ENCODE peak calls at places on chromosomes 7 and 10, in six cellular contexts. One of them, this sample, is unnamed.

GRCh38 chr7:43014374-43014773 is 82.2 kb downstream of the MRPL32 start:
- DNase-seq in effector memory CD4-positive, alpha-beta T cell: no peak
- DNase-seq in dorsolateral prefrontal cortex: no peak
- DNase-seq in right cardiac atrium: no peak
- DNase-seq in CD8-positive, alpha-beta T cell: no peak
- DNase-seq in endodermal cell: no peak
- DNase-seq in this sample: no peak

GRCh38 chr10:120824864-120825263 is 26.3 kb upstream of the WDR11 start:
- DNase-seq in effector memory CD4-positive, alpha-beta T cell: no peak
- DNase-seq in dorsolateral prefrontal cortex: no peak
- DNase-seq in right cardiac atrium: no peak
- DNase-seq in CD8-positive, alpha-beta T cell: no peak
- DNase-seq in endodermal cell: peak
- DNase-seq in this sample: no peak

GRCh38 chr10:1708746-1709145 is 28.6 kb downstream of the ADARB2 start:
- DNase-seq in effector memory CD4-positive, alpha-beta T cell: no peak
- DNase-seq in dorsolateral prefrontal cortex: no peak
- DNase-seq in right cardiac atrium: no peak
- DNase-seq in CD8-positive, alpha-beta T cell: no peak
- DNase-seq in endodermal cell: no peak
- DNase-seq in this sample: no peak

GRCh38 chr7:112211348-112211907 is 4.9 kb downstream of the ZNF277 start:
- DNase-seq in effector memory CD4-positive, alpha-beta T cell: no peak
- DNase-seq in dorsolateral prefrontal cortex: no peak
- DNase-seq in right cardiac atrium: no peak
- DNase-seq in CD8-positive, alpha-beta T cell: no peak
- DNase-seq in endodermal cell: no peak
- DNase-seq in this sample: peak

GRCh38 chr10:28555358-28555757 is 22.4 kb downstream of the WAC start:
- DNase-seq in effector memory CD4-positive, alpha-beta T cell: no peak
- DNase-seq in dorsolateral prefrontal cortex: no peak
- DNase-seq in right cardiac atrium: no peak
- DNase-seq in CD8-positive, alpha-beta T cell: no peak
- DNase-seq in endodermal cell: no peak
- DNase-seq in this sample: no peak

GRCh38 chr10:4529266-4529665 is 296.7 kb upstream of the AKR1E2 start:
- DNase-seq in effector memory CD4-positive, alpha-beta T cell: no peak
- DNase-seq in dorsolateral prefrontal cortex: no peak
- DNase-seq in right cardiac atrium: no peak
- DNase-seq in CD8-positive, alpha-beta T cell: no peak
- DNase-seq in endodermal cell: no peak
- DNase-seq in this sample: no peak

GRCh38 chr10:101450277-101451080 is 96.5 kb downstream of the BTRC start:
- DNase-seq in effector memory CD4-positive, alpha-beta T cell: no peak
- DNase-seq in dorsolateral prefrontal cortex: no peak
- DNase-seq in right cardiac atrium: no peak
- DNase-seq in CD8-positive, alpha-beta T cell: no peak
- DNase-seq in endodermal cell: no peak
- DNase-seq in this sample: no peak

GRCh38 chr7:107035446-107035845 is 9.1 kb upstream of the PRKAR2B start:
- DNase-seq in effector memory CD4-positive, alpha-beta T cell: no peak
- DNase-seq in dorsolateral prefrontal cortex: no peak
- DNase-seq in right cardiac atrium: no peak
- DNase-seq in CD8-positive, alpha-beta T cell: no peak
- DNase-seq in endodermal cell: no peak
- DNase-seq in this sample: peak

GRCh38 chr7:73504920-73505319 is 17.2 kb downstream of the BAZ1B start:
- DNase-seq in effector memory CD4-positive, alpha-beta T cell: no peak
- DNase-seq in dorsolateral prefrontal cortex: no peak
- DNase-seq in right cardiac atrium: no peak
- DNase-seq in CD8-positive, alpha-beta T cell: no peak
- DNase-seq in endodermal cell: no peak
- DNase-seq in this sample: no peak

GRCh38 chr10:27884185-27884630 is 114.7 kb downstream of the ODAD2 start:
- DNase-seq in effector memory CD4-positive, alpha-beta T cell: no peak
- DNase-seq in dorsolateral prefrontal cortex: no peak
- DNase-seq in right cardiac atrium: no peak
- DNase-seq in CD8-positive, alpha-beta T cell: no peak
- DNase-seq in endodermal cell: no peak
- DNase-seq in this sample: no peak

GRCh38 chr10:94102436-94102835 is 108.7 kb downstream of the PLCE1 start:
- DNase-seq in effector memory CD4-positive, alpha-beta T cell: no peak
- DNase-seq in dorsolateral prefrontal cortex: no peak
- DNase-seq in right cardiac atrium: no peak
- DNase-seq in CD8-positive, alpha-beta T cell: no peak
- DNase-seq in endodermal cell: no peak
- DNase-seq in this sample: no peak

GRCh38 chr7:36338256-36338655 is 51.4 kb upstream of the ANLN start:
- DNase-seq in effector memory CD4-positive, alpha-beta T cell: no peak
- DNase-seq in dorsolateral prefrontal cortex: no peak
- DNase-seq in right cardiac atrium: no peak
- DNase-seq in CD8-positive, alpha-beta T cell: no peak
- DNase-seq in endodermal cell: no peak
- DNase-seq in this sample: no peak

GRCh38 chr10:18140149-18140956 is at the start of gene CACNB2:
- DNase-seq in effector memory CD4-positive, alpha-beta T cell: no peak
- DNase-seq in dorsolateral prefrontal cortex: peak
- DNase-seq in right cardiac atrium: peak
- DNase-seq in CD8-positive, alpha-beta T cell: no peak
- DNase-seq in endodermal cell: peak
- DNase-seq in this sample: no peak

GRCh38 chr10:34766256-34766580 is 48.9 kb downstream of the PARD3 start:
- DNase-seq in effector memory CD4-positive, alpha-beta T cell: no peak
- DNase-seq in dorsolateral prefrontal cortex: no peak
- DNase-seq in right cardiac atrium: no peak
- DNase-seq in CD8-positive, alpha-beta T cell: no peak
- DNase-seq in endodermal cell: no peak
- DNase-seq in this sample: no peak

GRCh38 chr7:44797329-44798258 is 1.1 kb downstream of the PPIA start:
- DNase-seq in effector memory CD4-positive, alpha-beta T cell: peak
- DNase-seq in dorsolateral prefrontal cortex: peak
- DNase-seq in right cardiac atrium: peak
- DNase-seq in CD8-positive, alpha-beta T cell: peak
- DNase-seq in endodermal cell: peak
- DNase-seq in this sample: peak

GRCh38 chr7:73770002-73770859 is at the start of gene CLDN3:
- DNase-seq in effector memory CD4-positive, alpha-beta T cell: no peak
- DNase-seq in dorsolateral prefrontal cortex: no peak
- DNase-seq in right cardiac atrium: no peak
- DNase-seq in CD8-positive, alpha-beta T cell: no peak
- DNase-seq in endodermal cell: peak
- DNase-seq in this sample: no peak

GRCh38 chr7:128679920-128680319 is 7.8 kb downstream of the GARIN1A start:
- DNase-seq in effector memory CD4-positive, alpha-beta T cell: no peak
- DNase-seq in dorsolateral prefrontal cortex: no peak
- DNase-seq in right cardiac atrium: no peak
- DNase-seq in CD8-positive, alpha-beta T cell: no peak
- DNase-seq in endodermal cell: no peak
- DNase-seq in this sample: no peak

GRCh38 chr7:31056775-31057346 is 4.8 kb downstream of the ADCYAP1R1 start:
- DNase-seq in effector memory CD4-positive, alpha-beta T cell: no peak
- DNase-seq in dorsolateral prefrontal cortex: no peak
- DNase-seq in right cardiac atrium: no peak
- DNase-seq in CD8-positive, alpha-beta T cell: no peak
- DNase-seq in endodermal cell: peak
- DNase-seq in this sample: no peak

GRCh38 chr10:131891196-131891928 is 9.4 kb upstream of the PPP2R2D start:
- DNase-seq in effector memory CD4-positive, alpha-beta T cell: no peak
- DNase-seq in dorsolateral prefrontal cortex: no peak
- DNase-seq in right cardiac atrium: no peak
- DNase-seq in CD8-positive, alpha-beta T cell: no peak
- DNase-seq in endodermal cell: peak
- DNase-seq in this sample: no peak

GRCh38 chr7:138784692-138785091 is 13.1 kb upstream of the TMEM213 start:
- DNase-seq in effector memory CD4-positive, alpha-beta T cell: no peak
- DNase-seq in dorsolateral prefrontal cortex: no peak
- DNase-seq in right cardiac atrium: no peak
- DNase-seq in CD8-positive, alpha-beta T cell: no peak
- DNase-seq in endodermal cell: no peak
- DNase-seq in this sample: no peak
- H3K4me3 ChIP-seq in effector memory CD4-positive, alpha-beta T cell: no peak
- H3K4me3 ChIP-seq in dorsolateral prefrontal cortex: no peak
- H3K4me3 ChIP-seq in right cardiac atrium: no peak
- H3K4me3 ChIP-seq in CD8-positive, alpha-beta T cell: no peak
- H3K4me3 ChIP-seq in endodermal cell: no peak
- H3K4me3 ChIP-seq in this sample: no peak

DNA sequence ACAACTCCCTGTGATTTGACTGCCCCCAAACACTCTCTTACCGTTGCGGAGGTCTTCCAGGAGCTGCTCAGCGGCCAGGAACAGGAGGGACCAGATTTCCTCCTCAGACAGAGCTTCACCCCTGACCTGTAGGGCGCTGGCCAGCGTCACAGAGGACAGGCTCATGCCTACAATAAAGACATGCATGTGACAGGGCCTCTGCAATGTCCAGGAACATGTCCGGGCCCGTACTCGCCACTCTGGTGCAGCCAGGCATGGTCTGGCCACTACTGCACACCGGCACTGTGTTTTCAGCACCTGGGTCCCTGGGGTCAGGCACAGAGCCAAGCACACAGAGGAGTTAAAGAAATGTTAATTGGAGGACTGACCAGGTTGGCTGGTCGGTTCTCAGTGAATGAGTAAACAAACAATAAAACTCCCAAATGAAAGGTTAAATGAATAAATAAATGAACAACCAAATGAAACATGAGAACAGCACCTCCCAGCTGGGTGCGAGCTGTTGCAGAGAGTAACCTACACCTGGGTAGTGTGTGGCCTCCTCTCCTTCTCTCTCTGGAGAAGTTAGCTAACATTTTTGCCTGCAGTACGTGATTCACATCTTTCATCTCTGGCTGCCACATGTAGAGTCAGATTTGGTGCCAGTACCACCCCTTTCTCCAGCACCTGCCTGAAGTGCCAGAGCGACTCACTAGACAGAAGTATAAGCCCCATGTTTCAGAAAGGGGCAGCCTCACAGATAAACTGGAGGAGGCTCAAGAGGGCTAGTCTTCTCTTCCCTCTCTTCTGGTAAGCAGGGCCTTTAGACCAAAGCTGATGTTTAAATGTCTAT is 22.8 kb downstream of the FRMPD2 start:
- DNase-seq in effector memory CD4-positive, alpha-beta T cell: no peak
- DNase-seq in dorsolateral prefrontal cortex: no peak
- DNase-seq in right cardiac atrium: no peak
- DNase-seq in CD8-positive, alpha-beta T cell: no peak
- DNase-seq in endodermal cell: peak
- DNase-seq in this sample: no peak
- H3K4me3 ChIP-seq in effector memory CD4-positive, alpha-beta T cell: no peak
- H3K4me3 ChIP-seq in dorsolateral prefrontal cortex: no peak
- H3K4me3 ChIP-seq in right cardiac atrium: no peak
- H3K4me3 ChIP-seq in CD8-positive, alpha-beta T cell: no peak
- H3K4me3 ChIP-seq in endodermal cell: no peak
- H3K4me3 ChIP-seq in this sample: no peak

GRCh38 chr10:19640864-19641263 is 175.4 kb upstream of the PLXDC2 start:
- DNase-seq in effector memory CD4-positive, alpha-beta T cell: no peak
- DNase-seq in dorsolateral prefrontal cortex: no peak
- DNase-seq in right cardiac atrium: no peak
- DNase-seq in CD8-positive, alpha-beta T cell: no peak
- DNase-seq in endodermal cell: no peak
- DNase-seq in this sample: no peak

GRCh38 chr10:19638873-19639233 is 177.4 kb upstream of the PLXDC2 start:
- DNase-seq in effector memory CD4-positive, alpha-beta T cell: no peak
- DNase-seq in dorsolateral prefrontal cortex: no peak
- DNase-seq in right cardiac atrium: no peak
- DNase-seq in CD8-positive, alpha-beta T cell: no peak
- DNase-seq in endodermal cell: no peak
- DNase-seq in this sample: no peak

GRCh38 chr10:19634163-19634562 is 182.1 kb upstream of the PLXDC2 start:
- DNase-seq in effector memory CD4-positive, alpha-beta T cell: no peak
- DNase-seq in dorsolateral prefrontal cortex: no peak
- DNase-seq in right cardiac atrium: no peak
- DNase-seq in CD8-positive, alpha-beta T cell: no peak
- DNase-seq in endodermal cell: no peak
- DNase-seq in this sample: no peak

DNA sequence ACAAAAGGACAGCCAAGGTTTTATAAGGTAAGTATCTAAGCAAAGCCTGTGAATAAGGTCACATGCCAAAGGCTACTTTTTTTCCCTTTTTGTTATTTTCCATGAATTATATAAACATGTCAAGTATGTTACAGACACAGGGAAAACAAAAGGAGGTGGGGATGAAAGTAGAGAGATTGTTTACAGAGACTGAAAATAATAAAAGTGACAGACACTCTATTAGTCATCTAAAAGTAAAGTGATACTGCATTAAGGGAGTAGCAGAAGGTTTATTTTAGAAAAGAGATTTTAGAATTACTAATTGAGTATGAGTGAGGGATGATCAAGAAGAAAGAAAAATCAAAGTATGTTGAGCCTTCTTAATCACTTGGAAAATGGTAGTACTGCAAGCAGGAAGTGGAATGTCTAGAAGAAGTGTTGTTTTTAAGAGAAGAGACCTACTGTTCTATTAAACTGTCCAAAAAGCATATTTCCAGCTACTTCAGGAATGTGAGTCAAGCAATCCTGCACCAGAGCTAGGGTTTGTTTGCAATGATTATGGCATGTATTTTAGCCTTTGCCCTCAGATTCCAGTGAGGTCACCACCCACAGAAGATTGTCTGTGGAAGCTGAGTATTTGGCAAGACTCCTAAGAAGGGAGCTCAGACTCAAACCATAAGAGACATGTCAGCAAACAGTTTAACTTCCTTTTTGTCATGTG is 177.9 kb upstream of the PLXDC2 start:
- DNase-seq in effector memory CD4-positive, alpha-beta T cell: no peak
- DNase-seq in dorsolateral prefrontal cortex: no peak
- DNase-seq in right cardiac atrium: no peak
- DNase-seq in CD8-positive, alpha-beta T cell: no peak
- DNase-seq in endodermal cell: no peak
- DNase-seq in this sample: peak
- H3K4me3 ChIP-seq in effector memory CD4-positive, alpha-beta T cell: no peak
- H3K4me3 ChIP-seq in dorsolateral prefrontal cortex: no peak
- H3K4me3 ChIP-seq in right cardiac atrium: peak
- H3K4me3 ChIP-seq in CD8-positive, alpha-beta T cell: no peak
- H3K4me3 ChIP-seq in endodermal cell: no peak
- H3K4me3 ChIP-seq in this sample: no peak

DNA sequence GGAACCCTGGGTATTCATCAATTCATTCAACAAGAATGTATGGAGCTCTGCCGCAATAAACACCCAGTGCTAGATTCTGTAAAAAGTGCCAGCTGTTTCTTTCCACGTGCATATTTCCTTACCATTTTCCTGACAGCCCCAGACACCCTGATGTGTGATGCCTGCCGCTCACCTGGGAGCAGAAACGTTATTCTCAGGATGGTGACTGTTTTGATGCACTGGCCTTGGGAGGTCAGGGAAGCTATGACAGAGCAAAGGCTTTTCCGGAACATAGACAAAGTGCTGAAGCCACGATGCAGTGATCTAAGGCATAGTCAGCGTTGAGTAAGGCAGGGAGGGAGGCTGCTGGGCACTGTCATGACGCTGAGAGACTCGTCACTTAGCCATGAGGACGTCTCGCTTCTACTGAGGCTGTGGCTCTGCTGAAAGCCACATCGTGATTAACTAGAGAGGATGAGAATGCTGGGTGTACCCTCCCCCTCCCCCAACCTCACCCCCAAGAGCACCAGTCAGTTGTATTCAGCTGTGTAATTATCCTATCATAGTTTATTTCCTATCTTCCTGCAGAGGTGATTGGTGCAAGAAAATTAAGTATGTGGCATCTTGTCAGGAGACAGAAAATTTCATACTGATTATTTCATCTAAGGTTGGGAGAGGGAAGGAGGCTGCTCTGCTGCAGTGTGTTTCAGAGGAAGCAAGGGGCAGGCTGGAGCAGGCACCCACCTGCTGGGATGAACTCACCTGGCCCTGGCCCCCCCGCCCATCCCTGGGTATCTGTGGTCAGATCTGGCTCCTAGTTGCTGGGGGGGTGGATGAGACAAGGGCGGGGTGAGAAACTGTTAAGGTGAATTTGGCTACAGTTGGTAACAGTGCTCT is 48.8 kb upstream of the SMNDC1 start:
- DNase-seq in effector memory CD4-positive, alpha-beta T cell: peak
- DNase-seq in dorsolateral prefrontal cortex: no peak
- DNase-seq in right cardiac atrium: no peak
- DNase-seq in CD8-positive, alpha-beta T cell: no peak
- DNase-seq in endodermal cell: peak
- DNase-seq in this sample: peak
- H3K4me3 ChIP-seq in effector memory CD4-positive, alpha-beta T cell: no peak
- H3K4me3 ChIP-seq in dorsolateral prefrontal cortex: no peak
- H3K4me3 ChIP-seq in right cardiac atrium: no peak
- H3K4me3 ChIP-seq in CD8-positive, alpha-beta T cell: no peak
- H3K4me3 ChIP-seq in endodermal cell: no peak
- H3K4me3 ChIP-seq in this sample: peak